ENCODE peak calls at places on chromosomes 1 and 21, in eight cellular contexts. H, N, L, A, B, M, C and J are unnamed samples.

GRCh38 chr21:15848632-15849031 is 118.8 kb downstream of the USP25 start:
- DNase-seq in H (no peak), N (no peak), L (no peak), A (no peak), B (no peak), M (no peak), C (no peak), J (no peak)

GRCh38 chr1:228735871-228736586 is 750 bp downstream of the RHOU start:
- DNase-seq in H (peak), N (peak), L (peak), A (no peak), B (no peak), M (peak), C (peak), J (peak)

GRCh38 chr1:23553896-23554480 is 5.3 kb downstream of the ID3 start:
- DNase-seq in H (no peak), N (no peak), L (no peak), A (no peak), B (no peak), M (no peak), C (no peak), J (no peak)

GRCh38 chr1:229887043-229887822 is 179.8 kb upstream of the GALNT2 start:
- DNase-seq in H (peak), N (peak), L (peak), A (no peak), B (no peak), M (no peak), C (no peak), J (no peak)

GRCh38 chr1:201739492-201740085 is 89.4 kb upstream of the IPO9 start:
- DNase-seq in H (no peak), N (peak), L (peak), A (no peak), B (no peak), M (peak), C (peak), J (peak)

GRCh38 chr1:219913005-219913404 is 15.4 kb downstream of the SLC30A10 start:
- DNase-seq in H (no peak), N (no peak), L (no peak), A (no peak), B (no peak), M (no peak), C (no peak), J (no peak)

GRCh38 chr1:67313934-67314671 is 6.4 kb downstream of the IL12RB2 start:
- DNase-seq in H (no peak), N (no peak), L (no peak), A (no peak), B (no peak), M (no peak), C (no peak), J (no peak)

GRCh38 chr1:228282329-228283042 is 74.6 kb downstream of the OBSCN start:
- DNase-seq in H (no peak), N (no peak), L (peak), A (no peak), B (no peak), M (no peak), C (no peak), J (peak)

GRCh38 chr1:41735587-41736290 is 183.0 kb downstream of the HIVEP3 start:
- DNase-seq in H (no peak), N (no peak), L (no peak), A (no peak), B (no peak), M (no peak), C (no peak), J (no peak)

GRCh38 chr1:63868220-63868897 is 94.5 kb downstream of the ROR1 start:
- DNase-seq in H (no peak), N (no peak), L (no peak), A (no peak), B (no peak), M (peak), C (no peak), J (no peak)

DNA sequence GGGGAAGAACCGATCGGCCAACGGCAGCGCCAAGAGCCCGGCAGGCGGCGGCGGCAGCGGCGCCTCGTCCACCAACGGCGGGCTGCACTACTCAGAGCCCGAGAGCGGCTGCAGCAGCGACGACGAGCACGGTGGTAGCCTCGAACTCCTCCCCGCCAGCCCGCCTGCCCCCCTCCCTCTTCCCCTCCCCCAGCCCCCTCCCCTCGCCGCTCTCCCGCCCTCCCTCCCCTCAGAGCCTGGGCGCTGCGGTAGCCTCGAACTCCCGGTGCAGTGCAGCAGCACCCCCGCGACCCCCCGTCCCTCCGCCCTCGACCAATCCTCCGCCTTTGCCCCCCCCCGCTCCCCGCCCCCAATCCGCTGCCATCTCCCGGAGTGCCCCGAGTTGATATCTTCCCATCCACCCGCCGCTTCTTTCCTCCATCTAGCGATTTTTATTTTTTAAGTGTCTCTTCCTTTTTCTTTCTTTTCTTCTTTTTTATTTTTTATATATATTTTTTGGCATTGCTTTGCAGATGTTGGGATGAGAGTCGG is 495 bp downstream of the RCOR3 start:
- DNase-seq in H (no peak), N (no peak), L (no peak), A (peak), B (no peak), M (no peak), C (peak), J (no peak)
- TF ChIP-seq POLR2AphosphoS5 in H (no peak), N (no peak), L (no peak), A (no peak), B (no peak), M (no peak), C (no peak), J (no peak)

GRCh38 chr1:221149676-221150075 is 270.4 kb downstream of the HLX start:
- DNase-seq in H (no peak), N (no peak), L (no peak), A (no peak), B (no peak), M (no peak), C (no peak), J (no peak)
- TF ChIP-seq POLR2AphosphoS5 in H (no peak), N (no peak), L (no peak), A (no peak), B (no peak), M (no peak), C (no peak), J (no peak)

GRCh38 chr21:43755820-43756594 is 20.1 kb downstream of the CSTB start:
- DNase-seq in H (no peak), N (no peak), L (no peak), A (no peak), B (no peak), M (no peak), C (no peak), J (no peak)

GRCh38 chr21:43751955-43752591 is 24.0 kb downstream of the CSTB start:
- DNase-seq in H (no peak), N (no peak), L (no peak), A (no peak), B (no peak), M (no peak), C (no peak), J (no peak)

GRCh38 chr21:43752758-43753438 is 23.2 kb downstream of the CSTB start:
- DNase-seq in H (no peak), N (no peak), L (no peak), A (no peak), B (no peak), M (no peak), C (no peak), J (no peak)

GRCh38 chr21:43754948-43755781 is 20.9 kb downstream of the CSTB start:
- DNase-seq in H (no peak), N (no peak), L (peak), A (no peak), B (no peak), M (no peak), C (no peak), J (no peak)

GRCh38 chr21:43753439-43753799 is 22.7 kb downstream of the CSTB start:
- DNase-seq in H (no peak), N (no peak), L (no peak), A (no peak), B (no peak), M (no peak), C (no peak), J (no peak)
- TF ChIP-seq POLR2AphosphoS5 in H (no peak), N (no peak), L (no peak), A (no peak), B (no peak), M (no peak), C (no peak), J (no peak)

DNA sequence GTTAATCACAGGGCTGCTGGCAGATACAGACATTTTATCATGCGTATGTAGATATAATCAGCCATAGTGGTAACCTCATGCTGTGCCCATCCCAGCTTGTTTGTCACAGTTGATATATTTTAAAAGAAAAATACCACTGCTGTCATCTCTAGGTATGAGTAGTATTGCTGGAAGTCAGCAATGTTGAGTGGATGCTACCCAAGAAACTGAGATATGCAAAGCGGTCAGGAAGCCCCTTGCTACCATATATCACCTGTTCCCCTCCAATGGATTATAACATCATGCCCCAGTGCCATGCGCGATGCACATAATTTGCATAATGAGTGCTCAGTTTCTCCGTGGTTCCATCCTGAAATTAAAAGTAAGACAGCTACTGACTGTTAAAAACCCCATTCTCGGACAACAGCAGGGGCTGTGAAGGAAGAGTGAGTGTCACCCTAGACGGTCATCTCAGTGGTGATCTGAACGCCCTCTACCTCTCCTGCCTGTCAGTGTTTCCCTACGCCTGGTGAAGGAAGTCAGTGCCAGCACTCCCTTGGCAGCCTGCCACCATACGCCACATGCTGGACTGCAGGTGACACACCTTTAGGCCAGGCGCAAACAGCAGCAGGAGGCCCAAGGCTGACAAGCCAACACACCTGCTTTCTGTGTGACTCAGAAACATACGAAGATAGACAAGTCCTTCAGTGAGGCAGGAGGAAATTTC is 2.7 kb downstream of the IL10RB start:
- DNase-seq in H (no peak), N (no peak), L (peak), A (peak), B (peak), M (peak), C (peak), J (no peak)
- TF ChIP-seq POLR2AphosphoS5 in H (no peak), N (no peak), L (peak), A (no peak), B (peak), M (peak), C (peak), J (no peak)

GRCh38 chr1:47507140-47507539 is 69.3 kb downstream of the FOXD2 start:
- DNase-seq in H (no peak), N (no peak), L (no peak), A (no peak), B (no peak), M (no peak), C (no peak), J (no peak)

GRCh38 chr1:47508900-47509488 is 71.2 kb downstream of the FOXD2 start:
- DNase-seq in H (no peak), N (no peak), L (no peak), A (no peak), B (no peak), M (no peak), C (no peak), J (no peak)

GRCh38 chr1:47510282-47510811 is 72.5 kb downstream of the FOXD2 start:
- DNase-seq in H (no peak), N (no peak), L (no peak), A (no peak), B (no peak), M (no peak), C (no peak), J (no peak)

GRCh38 chr1:47506053-47506452 is 68.2 kb downstream of the FOXD2 start:
- DNase-seq in H (no peak), N (no peak), L (no peak), A (no peak), B (no peak), M (no peak), C (no peak), J (no peak)

DNA sequence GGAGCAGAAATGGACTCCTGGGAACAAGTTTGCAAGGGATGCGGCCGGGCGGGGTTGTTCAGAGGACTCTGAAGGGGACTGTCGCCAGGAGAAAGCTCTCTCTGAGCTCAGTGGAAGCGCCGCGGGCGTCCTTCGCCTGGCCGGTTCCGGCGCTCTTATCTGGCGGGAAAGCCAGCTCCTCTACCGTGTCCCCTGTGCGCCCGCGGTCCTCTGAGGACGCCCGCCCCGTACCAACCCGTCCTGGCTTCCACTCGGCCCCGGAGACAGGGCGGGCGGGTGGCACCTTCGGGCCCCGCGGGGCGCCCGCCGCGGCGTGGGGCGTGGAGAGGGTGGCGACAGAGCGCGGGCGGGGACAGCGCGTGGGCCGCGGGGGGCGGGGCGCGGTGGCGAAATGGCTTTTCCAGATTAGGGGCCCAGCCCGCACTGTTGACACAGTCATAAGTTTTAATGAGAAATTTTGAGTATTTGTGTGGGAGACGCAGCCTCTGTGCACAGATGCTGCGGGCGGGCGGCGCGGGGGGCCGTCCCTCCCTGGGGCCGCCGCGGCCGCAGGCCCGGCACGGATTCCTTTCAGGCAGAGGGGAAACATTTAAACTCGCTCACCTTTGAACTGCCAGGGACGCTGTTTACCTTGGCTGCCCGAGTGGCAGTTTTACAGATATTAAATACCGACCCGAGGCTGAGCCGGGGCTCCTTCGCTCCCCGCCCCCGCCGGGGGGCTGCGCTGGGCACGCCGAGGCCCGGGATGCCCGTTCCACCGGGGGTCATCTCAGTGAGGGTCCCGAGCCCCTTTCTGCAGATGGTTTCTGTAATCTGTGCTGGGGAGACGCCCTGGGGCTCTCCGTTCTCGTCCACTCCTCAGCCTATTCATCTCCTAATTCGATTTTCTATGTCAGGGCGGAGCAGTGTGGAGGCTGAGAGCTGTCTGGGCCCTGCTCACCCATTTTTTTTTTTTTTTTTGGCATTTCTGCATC is 70.4 kb downstream of the FOXD2 start:
- DNase-seq in H (no peak), N (peak), L (peak), A (peak), B (no peak), M (no peak), C (no peak), J (no peak)
- TF ChIP-seq POLR2AphosphoS5 in H (no peak), N (no peak), L (no peak), A (no peak), B (no peak), M (no peak), C (no peak), J (no peak)